ENCODE peak calls at places on chromosomes 2 and 18, in seven cellular contexts. X is aorta; V is endothelial cell; Z is NCI-H82; S is nephron progenitor cell; W is CD4-positive, alpha-beta memory T cell; K is mucosa of gallbladder. Y is an unnamed sample.

GRCh38 chr18:3041857-3042256 is 28.9 kb upstream of the LPIN2 start:
- DNase-seq in X (no peak), V (no peak), Z (peak), S (no peak), W (no peak), K (no peak), Y (no peak)

GRCh38 chr2:164186596-164186995 is 434.7 kb downstream of the GRB14 start:
- DNase-seq in X (no peak), V (no peak), Z (no peak), S (no peak), W (no peak), K (no peak), Y (no peak)

GRCh38 chr2:159290289-159290907 is 3.9 kb upstream of the WDSUB1 start:
- DNase-seq in X (no peak), V (no peak), Z (peak), S (no peak), W (peak), K (no peak), Y (no peak)

GRCh38 chr2:175363719-175364118 is 182.2 kb upstream of the ATP5MC3 start:
- DNase-seq in X (no peak), V (no peak), Z (no peak), S (no peak), W (no peak), K (no peak), Y (no peak)

GRCh38 chr2:33785201-33786106 is 186.4 kb upstream of the FAM98A start:
- DNase-seq in X (no peak), V (no peak), Z (no peak), S (no peak), W (no peak), K (no peak), Y (no peak)

GRCh38 chr18:52462853-52463252 is 122.9 kb downstream of the DCC start:
- DNase-seq in X (no peak), V (no peak), Z (no peak), S (no peak), W (no peak), K (no peak), Y (no peak)

GRCh38 chr2:232502901-232503791 is 15.5 kb upstream of the ECEL1 start:
- DNase-seq in X (no peak), V (no peak), Z (peak), S (peak), W (peak), K (peak), Y (no peak)

GRCh38 chr18:76410660-76411417 is 84.2 kb downstream of the ZNF516 start:
- DNase-seq in X (no peak), V (no peak), Z (no peak), S (no peak), W (no peak), K (no peak), Y (no peak)

GRCh38 chr2:120856421-120856862 is 120.8 kb downstream of the GLI2 start:
- DNase-seq in X (peak), V (peak), Z (no peak), S (no peak), W (no peak), K (no peak), Y (no peak)